ENCODE peak calls at places on chromosomes 11 and 22, in nine cellular contexts. Q, I, Y, T, A, R, L, D and F are unnamed samples.

GRCh38 chr22:43081968-43082367 is 7.2 kb downstream of the TTLL1 start:
- ATAC-seq in D (no peak), A (no peak), Y (no peak), I (no peak), T (no peak), Q (no peak), L (no peak), R (no peak), F (no peak)

GRCh38 chr11:110675548-110675947 is 36.7 kb downstream of the ARHGAP20 start:
- ATAC-seq in T (no peak), I (no peak), R (no peak), L (no peak), A (no peak), Y (no peak), D (no peak), Q (no peak), F (no peak)

GRCh38 chr22:35961480-35961902 is 67.1 kb downstream of the RBFOX2 start:
- ATAC-seq in D (no peak), L (no peak), R (peak), I (no peak), Q (peak), A (peak), T (no peak), Y (peak), F (no peak)

GRCh38 chr11:68908273-68908672 is 4.6 kb downstream of the IGHMBP2 start:
- ATAC-seq in L (no peak), Q (no peak), I (no peak), Y (no peak), T (no peak), D (no peak), A (peak), R (peak), F (no peak)

GRCh38 chr22:21074092-21074715 is 28.5 kb downstream of the LRRC74B start:
- ATAC-seq in D (no peak), A (peak), I (no peak), R (no peak), Y (peak), L (no peak), T (no peak), Q (peak), F (no peak)

GRCh38 chr11:35826949-35827348 is 116.9 kb upstream of the LDLRAD3 start:
- ATAC-seq in R (no peak), Y (no peak), L (no peak), A (no peak), T (no peak), D (no peak), I (no peak), Q (no peak), F (no peak)

GRCh38 chr11:81839016-81839415 is 894.6 kb downstream of the FAM181B start:
- ATAC-seq in I (no peak), R (no peak), T (no peak), D (no peak), Q (no peak), A (no peak), Y (no peak), L (no peak), F (no peak)

GRCh38 chr11:119663279-119663678 is 65.7 kb downstream of the NECTIN1 start:
- ATAC-seq in D (no peak), A (no peak), Q (no peak), I (no peak), L (no peak), Y (no peak), T (no peak), R (no peak), F (no peak)

GRCh38 chr11:11570823-11571222 is 51.0 kb downstream of the GALNT18 start:
- ATAC-seq in Y (no peak), R (no peak), Q (no peak), I (no peak), A (no peak), D (no peak), T (no peak), L (no peak), F (no peak)

GRCh38 chr11:112878228-112878627 is 83.0 kb upstream of the NCAM1 start:
- ATAC-seq in L (no peak), T (no peak), Q (no peak), D (no peak), A (no peak), I (no peak), Y (no peak), R (no peak), F (no peak)

GRCh38 chr11:31995031-31995430 is 95.8 kb upstream of the RCN1 start:
- ATAC-seq in L (peak), D (peak), Q (no peak), I (no peak), T (no peak), A (no peak), Y (no peak), R (no peak), F (no peak)

GRCh38 chr22:37185646-37186227 is 2.3 kb downstream of the C1QTNF6 start:
- ATAC-seq in R (no peak), I (no peak), L (no peak), T (peak), Q (no peak), Y (no peak), A (no peak), D (peak), F (no peak)

GRCh38 chr11:69155302-69156198 is at the start of gene SMIM38:
- ATAC-seq in D (no peak), Q (peak), T (no peak), I (no peak), Y (no peak), A (no peak), R (no peak), L (peak), F (peak)

GRCh38 chr11:128717581-128717980 is 23.7 kb downstream of the FLI1 start:
- ATAC-seq in D (no peak), Q (no peak), I (no peak), L (peak), Y (no peak), A (no peak), T (peak), R (no peak), F (no peak)

GRCh38 chr11:11344045-11344444 is 9.0 kb downstream of the CSNK2A3 start:
- ATAC-seq in L (peak), D (no peak), T (no peak), Y (no peak), A (no peak), I (no peak), Q (no peak), R (no peak), F (peak)

GRCh38 chr11:95625164-95626017 is 164.2 kb downstream of the FAM76B start:
- ATAC-seq in Q (peak), A (no peak), I (no peak), R (no peak), T (no peak), D (no peak), Y (peak), L (no peak), F (no peak)

GRCh38 chr22:36042240-36042639 is 13.6 kb upstream of the RBFOX2 start:
- ATAC-seq in R (no peak), D (no peak), T (no peak), L (no peak), Q (no peak), Y (no peak), A (no peak), I (no peak), F (no peak)

GRCh38 chr11:61515686-61516085 is 7.1 kb downstream of the LRRC10B start:
- ATAC-seq in I (no peak), T (no peak), Q (no peak), L (no peak), Y (no peak), D (no peak), A (no peak), R (no peak), F (no peak)

GRCh38 chr11:44973634-44974401 is 23.1 kb upstream of the TP53I11 start:
- ATAC-seq in A (no peak), L (peak), D (peak), Q (no peak), R (no peak), Y (no peak), T (no peak), I (no peak), F (no peak)

GRCh38 chr11:118689503-118689851 is 10.0 kb upstream of the TREH start:
- ATAC-seq in I (peak), L (peak), T (no peak), A (peak), Q (peak), D (no peak), R (peak), Y (peak), F (peak)

GRCh38 chr22:23678133-23678532 is 12.7 kb upstream of the RGL4 start:
- ATAC-seq in R (no peak), Y (no peak), A (no peak), T (no peak), I (no peak), Q (no peak), L (no peak), D (no peak), F (no peak)

GRCh38 chr11:107770546-107770945 is 58.7 kb upstream of the SLN start:
- ATAC-seq in T (no peak), Q (no peak), Y (no peak), D (no peak), I (no peak), A (no peak), R (no peak), L (no peak), F (no peak)

GRCh38 chr11:86523738-86524602 is 148.4 kb downstream of the ME3 start:
- ATAC-seq in I (peak), R (peak), Q (peak), L (no peak), D (no peak), T (no peak), A (peak), Y (peak), F (no peak)

GRCh38 chr11:926341-926916 is 759 bp downstream of the AP2A2 start:
- ATAC-seq in R (peak), I (peak), A (peak), D (no peak), Q (peak), Y (peak), L (peak), T (no peak), F (no peak)

GRCh38 chr11:31974737-31975136 is 116.1 kb upstream of the RCN1 start:
- ATAC-seq in Q (no peak), L (no peak), D (no peak), T (no peak), A (no peak), Y (no peak), I (no peak), R (no peak), F (peak)

GRCh38 chr11:34249439-34250073 is 108.3 kb downstream of the ABTB2 start:
- ATAC-seq in I (no peak), Y (no peak), R (no peak), D (no peak), A (no peak), Q (no peak), L (no peak), T (no peak), F (no peak)

GRCh38 chr11:10526974-10527918 is 13.7 kb downstream of the RNF141 start:
- ATAC-seq in Y (no peak), D (no peak), I (peak), A (no peak), Q (no peak), L (peak), T (no peak), R (no peak), F (peak)